ENCODE peak calls at places on chromosomes 3 and 15, in six cellular contexts. J, W, O, I, Q and A are unnamed samples.
A peak's percentile ranks its signal among the peaks of the same experiment; 100 is the strongest.

GRCh38 chr15:35692256-35692867 is 146.4 kb upstream of the DPH6 start:
- DNase-seq in Q (no peak), W (no peak), I (no peak), O (no peak), J (no peak), A (no peak)

GRCh38 chr3:78048698-78049097 is 1008.8 kb downstream of the ROBO2 start:
- DNase-seq in O (no peak), I (no peak), Q (no peak), W (no peak), J (no peak), A (no peak)

GRCh38 chr3:58464875-58465274 is 27.0 kb upstream of the KCTD6 start:
- DNase-seq in W (no peak), J (peak; percentile 21), I (no peak), Q (no peak), O (no peak), A (no peak)

GRCh38 chr3:130759692-130760338 is 13.2 kb upstream of the PIK3R4 start:
- DNase-seq in Q (peak; percentile 17), W (peak; percentile 15), O (peak; percentile 54), J (peak; percentile 64), I (no peak), A (no peak)

GRCh38 chr15:68578960-68579935 is at the start of gene CORO2B:
- DNase-seq in O (peak; percentile 45), I (peak; percentile 86), W (no peak), Q (no peak), J (peak; percentile 65), A (no peak)

GRCh38 chr3:38314112-38314766 is 32.1 kb downstream of the SLC22A14 start:
- DNase-seq in J (no peak), I (no peak), O (no peak), W (no peak), Q (no peak), A (no peak)

GRCh38 chr15:40192942-40193341 is 32.1 kb downstream of the BUB1B start:
- DNase-seq in Q (no peak), J (no peak), O (no peak), I (no peak), W (no peak), A (no peak)

GRCh38 chr15:69659454-69660050 is 206.9 kb downstream of the RPLP1 start:
- DNase-seq in W (no peak), O (no peak), I (no peak), J (no peak), Q (no peak), A (no peak)

GRCh38 chr3:133040696-133041523 is 2.7 kb downstream of the TMEM108 start:
- DNase-seq in O (peak; percentile 80), W (peak; percentile 59), I (peak; percentile 77), Q (no peak), J (peak; percentile 62), A (no peak)

GRCh38 chr3:28949580-28949979 is 331.3 kb upstream of the RBMS3 start:
- DNase-seq in J (no peak), I (no peak), O (no peak), W (no peak), Q (no peak), A (peak; percentile 73)

GRCh38 chr15:83472151-83472550 is 25.0 kb downstream of the SH3GL3 start:
- DNase-seq in O (no peak), J (no peak), I (no peak), W (no peak), Q (no peak), A (no peak)

GRCh38 chr3:2510746-2511145 is 412.1 kb downstream of the CNTN4 start:
- DNase-seq in J (no peak), Q (no peak), W (no peak), I (no peak), O (no peak), A (no peak)

GRCh38 chr3:13512451-13512850 is 32.3 kb downstream of the HDAC11 start:
- DNase-seq in O (no peak), J (no peak), W (no peak), I (peak; percentile 34), Q (no peak), A (no peak)

GRCh38 chr3:50324351-50325144 is 2.0 kb upstream of the HYAL2 start:
- DNase-seq in J (peak; percentile 70), I (no peak), O (peak; percentile 49), Q (peak; percentile 39), W (peak; percentile 42), A (no peak)

GRCh38 chr15:38220874-38221273 is 31.8 kb upstream of the SPRED1 start:
- DNase-seq in O (no peak), W (no peak), Q (no peak), I (no peak), J (no peak), A (no peak)

GRCh38 chr3:119697394-119697793 is 5.4 kb upstream of the CFAP91 start:
- DNase-seq in O (no peak), Q (no peak), W (no peak), I (no peak), J (no peak), A (no peak)

GRCh38 chr15:42591238-42591936 is 16.0 kb downstream of the STARD9 start:
- DNase-seq in I (no peak), W (no peak), O (no peak), J (peak; percentile 43), Q (no peak), A (no peak)

GRCh38 chr3:138381950-138382715 is 33.8 kb downstream of the MRAS start:
- DNase-seq in I (peak; percentile 82), Q (no peak), W (no peak), O (peak; percentile 48), J (no peak), A (peak; percentile 34)

GRCh38 chr3:187125319-187126031 is 13.8 kb downstream of the RPL39L start:
- DNase-seq in W (no peak), O (no peak), Q (no peak), J (peak; percentile 89), I (no peak), A (no peak)

GRCh38 chr15:27854601-27855000 is 244.5 kb downstream of the OCA2 start:
- DNase-seq in Q (no peak), J (no peak), W (no peak), O (no peak), I (no peak), A (no peak)

GRCh38 chr15:52193791-52194190 is 2.6 kb upstream of the GNB5 start:
- DNase-seq in Q (no peak), W (no peak), O (no peak), J (no peak), I (no peak), A (no peak)

GRCh38 chr3:32685604-32686185 is 707 bp downstream of the CNOT10 start:
- DNase-seq in O (peak; percentile 5), Q (no peak), J (no peak), I (no peak), W (no peak), A (no peak)

DNA sequence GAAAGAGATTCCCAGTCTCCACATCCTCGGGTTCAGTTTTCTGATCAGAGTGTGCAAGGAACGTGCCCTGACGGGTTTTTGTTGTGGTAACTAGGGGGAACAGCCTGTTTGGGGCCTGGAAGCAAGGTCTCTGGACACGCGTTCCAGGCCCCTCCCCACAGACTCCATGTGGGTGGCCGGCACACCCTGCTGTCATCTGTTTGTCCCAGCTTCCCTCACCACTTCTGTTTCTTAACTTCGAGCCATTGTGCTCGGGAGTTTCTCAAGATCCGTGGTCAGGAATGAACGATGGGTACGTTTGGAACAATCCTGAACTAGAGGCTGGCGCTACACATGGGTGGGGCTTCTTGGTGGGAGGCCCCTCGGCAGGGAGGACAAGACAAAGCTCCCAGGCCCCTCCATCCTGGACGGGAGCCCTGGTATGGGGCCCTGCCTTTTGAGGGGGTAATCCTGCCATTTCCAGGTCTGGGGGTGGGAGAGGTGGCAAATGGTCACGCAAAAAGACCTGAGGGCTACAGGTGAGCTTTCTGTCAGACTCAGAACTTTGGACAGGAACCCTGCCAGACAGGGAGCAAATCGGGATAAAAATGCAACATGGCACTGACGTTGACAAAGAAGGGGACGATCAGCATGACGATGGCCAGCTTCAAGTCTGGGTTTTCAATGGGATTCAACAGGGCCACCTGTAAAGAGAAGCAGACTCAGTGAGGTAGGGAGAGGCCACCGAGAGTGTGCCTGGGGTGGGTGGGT is 8.5 kb upstream of the MUSTN1 start:
- DNase-seq in I (peak; percentile 51), Q (no peak), J (no peak), W (no peak), O (no peak), A (no peak)
- H3K27ac ChIP-seq in I (peak overlapping the region; percentile 86), Q (no peak overlapping the region), J (no peak overlapping the region), W (no peak overlapping the region), O (no peak overlapping the region), A (no peak overlapping the region)

GRCh38 chr3:48069339-48069738 is 53.1 kb upstream of the MAP4 start:
- DNase-seq in W (no peak), I (no peak), J (no peak), O (no peak), Q (no peak), A (no peak)
- H3K27ac ChIP-seq in W (peak overlapping the region; percentile 48), I (no peak overlapping the region), J (no peak overlapping the region), O (no peak overlapping the region), Q (no peak overlapping the region), A (peak overlapping the region; percentile 61)

DNA sequence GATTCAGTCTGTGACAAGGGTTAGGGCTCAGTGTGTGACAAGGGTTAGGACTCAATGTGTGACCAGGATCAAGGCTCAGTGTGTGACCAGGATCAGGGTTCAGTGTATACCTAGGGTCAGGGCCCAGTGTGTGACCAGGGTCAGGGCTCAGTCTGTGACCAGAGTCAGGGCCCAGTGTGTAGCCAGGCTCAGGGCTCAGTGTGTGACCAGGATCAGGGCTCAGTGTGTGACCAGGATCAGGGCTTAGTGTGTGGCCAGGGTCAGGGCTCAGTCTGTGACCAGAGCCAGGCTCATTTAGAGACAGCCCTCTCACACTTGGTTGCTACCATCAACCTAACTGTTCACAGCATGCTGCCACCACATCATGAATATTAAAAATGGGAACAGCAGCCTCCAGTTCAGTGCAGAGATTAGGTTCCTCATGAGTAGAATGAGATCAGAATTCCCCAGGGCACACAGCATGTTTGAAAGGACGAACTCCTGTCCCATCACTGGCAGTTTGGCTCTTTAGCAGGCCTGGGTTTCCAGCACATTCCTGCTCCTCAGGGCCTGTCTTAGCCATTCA is 24.3 kb downstream of the LOXL1 start:
- DNase-seq in Q (no peak), J (no peak), I (peak; percentile 67), W (no peak), O (no peak), A (no peak)
- H3K27ac ChIP-seq in Q (no peak overlapping the region), J (no peak overlapping the region), I (peak overlapping the region; percentile 38), W (peak overlapping the region; percentile 22), O (peak overlapping the region; percentile 38), A (no peak overlapping the region)

DNA sequence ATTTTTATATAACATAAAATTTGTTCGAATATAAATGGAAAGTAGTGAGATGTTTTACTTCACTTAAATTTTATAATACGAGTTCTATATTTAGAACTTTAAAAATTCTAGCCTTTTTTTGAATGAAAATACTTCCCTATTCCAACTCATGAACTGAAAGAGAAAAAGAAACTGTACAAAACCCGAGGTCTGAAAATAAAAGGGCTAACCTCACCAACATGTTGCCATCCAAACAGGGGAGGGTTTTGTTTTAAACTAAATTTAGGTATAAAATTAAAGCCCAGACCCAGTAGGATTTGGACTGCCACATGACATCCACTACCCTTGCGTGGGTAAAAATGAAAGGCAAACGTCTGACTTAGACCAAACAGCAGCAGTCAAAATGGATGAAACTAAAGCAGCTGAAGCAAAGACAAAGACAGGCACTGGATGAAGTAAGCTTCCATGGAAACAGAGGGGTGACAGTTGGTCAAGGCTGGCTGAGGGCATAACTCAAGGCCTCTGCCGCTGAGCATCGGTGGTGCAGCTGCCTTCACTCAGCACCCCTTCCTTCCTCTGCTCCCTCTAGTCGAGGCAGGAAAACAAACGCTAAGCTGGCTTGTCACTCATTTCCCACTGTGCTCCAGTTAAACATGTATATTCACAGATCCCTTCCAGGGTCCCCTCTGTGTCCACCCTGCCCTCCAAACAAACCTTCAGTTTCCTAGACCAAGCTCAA is 58.1 kb downstream of the TM4SF4 start:
- DNase-seq in I (no peak), J (no peak), Q (no peak), W (no peak), O (no peak), A (no peak)
- H3K27ac ChIP-seq in I (peak overlapping the region; percentile 96), J (no peak overlapping the region), Q (no peak overlapping the region), W (no peak overlapping the region), O (no peak overlapping the region), A (no peak overlapping the region)